ENCODE peak calls at places on chromosomes 13 and 19, in four cellular contexts. E is CD8-positive, alpha-beta memory T cell; T is left ventricle myocardium inferior; N is fibroblast of lung. W is an unnamed sample.
A peak's percentile ranks its signal among the peaks of the same experiment; 100 is the strongest.

GRCh38 chr13:46134961-46135522 is 30.2 kb upstream of the CPB2 start:
- DNase-seq in N (peak; percentile 9), T (no peak), E (no peak), W (peak; percentile 54)

GRCh38 chr13:76992548-76993001 is 694 bp downstream of the CLN5 start:
- DNase-seq in T (no peak), N (peak; percentile 32), E (no peak), W (peak; percentile 69)

GRCh38 chr13:74168263-74168675 is 34.1 kb upstream of the KLF12 start:
- DNase-seq in N (no peak), E (no peak), T (no peak), W (no peak)

GRCh38 chr13:69324109-69324886 is 783.3 kb upstream of the ATXN8OS start:
- DNase-seq in T (no peak), E (no peak), N (peak; percentile 56), W (no peak)

GRCh38 chr13:52411629-52412028 is 5.7 kb upstream of the THSD1 start:
- DNase-seq in N (peak; percentile 92), E (no peak), T (no peak), W (no peak)

GRCh38 chr19:28213476-28214082 is 999.4 kb downstream of the UQCRFS1 start:
- DNase-seq in T (no peak), E (no peak), N (no peak), W (no peak)

GRCh38 chr19:21023901-21024300 is 3.4 kb downstream of the ZNF430 start:
- DNase-seq in T (no peak), E (no peak), N (peak; percentile 14), W (no peak)

GRCh38 chr13:66506031-66506777 is 723.9 kb downstream of the PCDH9 start:
- DNase-seq in E (no peak), T (no peak), N (no peak), W (no peak)

GRCh38 chr13:96053003-96053703 is at the start of gene UGGT2:
- DNase-seq in N (peak; percentile 95), T (peak; percentile 96), E (no peak), W (peak; percentile 95)

GRCh38 chr19:11338569-11339253 is 746 bp downstream of the RAB3D start:
- DNase-seq in T (no peak), N (no peak), E (no peak), W (no peak)

GRCh38 chr13:74795526-74795925 is 661.3 kb upstream of the KLF12 start:
- DNase-seq in E (no peak), N (no peak), T (no peak), W (no peak)

GRCh38 chr13:59356607-59357006 is 807.1 kb downstream of the DIAPH3 start:
- DNase-seq in E (no peak), N (peak; percentile 74), T (peak; percentile 89), W (no peak)

GRCh38 chr19:29287061-29287460 is 74.1 kb upstream of the UQCRFS1 start:
- DNase-seq in T (no peak), E (no peak), N (no peak), W (no peak)

GRCh38 chr19:13146763-13147563 is 3.2 kb downstream of the STX10 start:
- DNase-seq in N (peak; percentile 66), E (no peak), T (no peak), W (no peak)

GRCh38 chr13:53198017-53198416 is 169.4 kb downstream of the OLFM4 start:
- DNase-seq in E (no peak), N (no peak), T (no peak), W (no peak)

GRCh38 chr13:32282096-32282711 is 33.0 kb downstream of the ZAR1L start:
- DNase-seq in N (no peak), E (no peak), T (no peak), W (no peak)

GRCh38 chr13:91112878-91113277 is 234.6 kb upstream of the MIR17HG start:
- DNase-seq in T (no peak), N (no peak), E (no peak), W (no peak)

GRCh38 chr19:15570420-15570819 is 44.6 kb upstream of the CYP4F8 start:
- DNase-seq in E (no peak), T (no peak), N (no peak), W (no peak)

GRCh38 chr13:29681859-29682258 is 86.4 kb upstream of the SLC7A1 start:
- DNase-seq in E (no peak), T (no peak), N (no peak), W (no peak)

GRCh38 chr19:459724-460511 is 915 bp downstream of the SHC2 start:
- DNase-seq in E (no peak), T (peak; percentile 76), N (peak; percentile 28), W (peak; percentile 90)

GRCh38 chr19:3285647-3286176 is 61.3 kb downstream of the CELF5 start:
- DNase-seq in N (peak; percentile 35), E (peak; percentile 57), T (no peak), W (no peak)

GRCh38 chr19:45419396-45419795 is 4.3 kb downstream of the ERCC1 start:
- DNase-seq in E (no peak), T (no peak), N (no peak), W (peak; percentile 43)

GRCh38 chr13:50071399-50071798 is 56.2 kb downstream of the KCNRG start:
- DNase-seq in T (no peak), E (no peak), N (peak; percentile 45), W (no peak)

GRCh38 chr19:35996777-35997176 is 1.8 kb downstream of the SDHAF1 start:
- DNase-seq in E (no peak), N (no peak), T (no peak), W (no peak)

GRCh38 chr19:8259922-8260247 is 48.3 kb downstream of the CD320 start:
- DNase-seq in T (no peak), N (no peak), E (no peak), W (no peak)

GRCh38 chr13:29471551-29471950 is 123.9 kb downstream of the SLC7A1 start:
- DNase-seq in T (no peak), E (no peak), N (no peak), W (no peak)

GRCh38 chr13:100089633-100090032 is 740 bp downstream of the PCCA start:
- DNase-seq in T (no peak), E (no peak), N (peak; percentile 17), W (no peak)

GRCh38 chr13:105442941-105443340 is 1092.5 kb downstream of the EFNB2 start:
- DNase-seq in T (no peak), N (peak; percentile 99), E (no peak), W (no peak)

GRCh38 chr13:27792393-27793218 is at the start of gene GSX1:
- DNase-seq in E (no peak), T (peak; percentile 63), N (peak; percentile 74), W (peak; percentile 94)

GRCh38 chr19:9584073-9584833 is at the start of gene ZNF121:
- DNase-seq in E (peak; percentile 69), N (peak; percentile 78), T (peak; percentile 86), W (peak; percentile 96)

GRCh38 chr13:40502236-40502635 is 164.2 kb downstream of the FOXO1 start:
- DNase-seq in N (no peak), T (no peak), E (no peak), W (no peak)

GRCh38 chr13:24624801-24625231 is 55.4 kb upstream of the ATP12A start:
- DNase-seq in T (no peak), E (no peak), N (peak; percentile 34), W (no peak)
- H3K27ac ChIP-seq in T (peak overlapping the region; percentile 19), E (no peak overlapping the region), N (no peak overlapping the region), W (no peak overlapping the region)

DNA sequence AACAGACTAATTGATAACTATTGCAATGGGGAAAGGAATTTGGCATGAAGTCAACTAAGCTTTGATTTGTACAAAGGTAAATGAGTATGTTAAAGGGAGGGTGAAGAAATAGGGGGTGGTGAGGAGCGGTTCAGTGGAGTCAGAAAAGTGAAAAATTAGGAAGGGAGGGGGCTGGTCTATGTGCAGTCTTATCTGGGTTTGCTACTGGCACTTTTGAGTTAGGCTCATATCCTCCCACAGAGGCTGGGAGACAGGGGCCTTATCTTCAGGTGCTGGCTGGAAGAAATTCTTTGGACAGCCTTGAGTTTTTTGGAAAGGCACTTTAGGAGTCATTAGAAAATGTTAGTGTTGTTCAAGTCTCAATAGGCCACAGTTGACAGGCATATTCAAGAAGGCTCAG is 11.1 kb downstream of the ZNF302 start:
- DNase-seq in N (no peak), E (no peak), T (no peak), W (no peak)
- H3K9me3 ChIP-seq in N (no peaks in the 10 kb centered on the region), E (peaks cover 39% of the 10 kb centered on the region), T (peaks cover 42% of the 10 kb centered on the region), W (peaks cover 36% of the 10 kb centered on the region)

DNA sequence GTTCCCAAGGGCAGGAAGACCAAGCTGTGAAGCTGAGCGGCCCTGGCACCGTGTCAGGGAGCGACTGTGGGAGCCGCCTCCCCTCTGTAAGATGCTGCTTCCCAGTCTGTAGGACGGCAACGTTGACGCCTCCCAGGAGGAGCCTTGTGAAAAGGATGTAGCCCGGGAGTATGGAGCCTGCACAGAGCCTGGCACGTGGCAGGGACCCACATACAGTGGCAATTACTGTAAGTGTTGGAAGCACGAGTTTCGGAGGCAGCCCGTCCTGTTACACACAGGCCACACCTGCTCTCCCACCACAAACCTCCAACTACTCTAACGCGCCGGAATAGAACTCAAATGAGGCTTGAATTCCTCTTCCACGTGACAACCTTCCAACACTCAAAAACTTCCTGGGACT is 6.6 kb downstream of the RAB20 start:
- DNase-seq in T (no peak), N (no peak), E (no peak), W (no peak)
- H3K4me1 ChIP-seq in T (peaks cover 39% of the 10 kb centered on the region), N (peaks cover 4% of the 10 kb centered on the region), E (no peaks in the 10 kb centered on the region), W (peaks cover 19% of the 10 kb centered on the region)

GRCh38 chr19:2231621-2232221 is 4.4 kb downstream of the PLEKHJ1 start:
- DNase-seq in N (no peak), T (no peak), E (no peak), W (peak; percentile 68)
- H3K27ac ChIP-seq in N (no peak overlapping the region), T (peak overlapping the region; percentile 40), E (no peak overlapping the region), W (peak overlapping the region; percentile 57)

DNA sequence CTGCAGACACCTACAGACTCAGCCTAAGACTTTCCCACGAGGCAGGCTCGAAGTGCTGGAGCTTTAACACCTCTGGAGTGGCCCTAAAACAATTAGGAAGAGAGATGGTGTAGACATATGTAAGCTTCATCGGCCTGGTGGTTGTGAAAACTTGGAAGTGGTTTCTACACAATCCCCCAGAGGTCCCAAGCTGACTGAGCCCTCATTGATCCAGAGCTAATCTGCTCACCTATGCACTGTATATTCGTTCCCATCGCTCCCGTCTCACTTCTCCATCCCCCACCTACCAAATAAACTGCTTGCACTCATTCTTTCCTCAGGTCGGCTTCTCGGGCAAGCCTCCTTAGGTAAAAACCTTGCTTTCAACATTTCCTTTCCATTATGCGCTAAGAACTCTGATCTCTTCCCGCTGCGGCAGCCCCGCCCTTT is 767 bp upstream of the ZNF793 start:
- DNase-seq in E (no peak), N (no peak), T (no peak), W (no peak)
- H3K9me3 ChIP-seq in E (peaks cover 13% of the 10 kb centered on the region), N (no peaks in the 10 kb centered on the region), T (no peaks in the 10 kb centered on the region), W (peaks cover 43% of the 10 kb centered on the region)

GRCh38 chr13:98976338-98976737 is 1.5 kb downstream of the DOCK9 start:
- DNase-seq in E (no peak), N (peak; percentile 75), T (no peak), W (no peak)
- H3K4me1 ChIP-seq in E (peaks cover 63% of the 10 kb centered on the region), N (no peaks in the 10 kb centered on the region), T (peaks cover 75% of the 10 kb centered on the region), W (peaks cover 30% of the 10 kb centered on the region)

GRCh38 chr19:2273356-2274184 is 8.4 kb downstream of the PEAK3 start:
- DNase-seq in N (peak; percentile 66), T (peak; percentile 78), E (peak; percentile 75), W (peak; percentile 97)
- H3K27ac ChIP-seq in N (peak overlapping the region; percentile 57), T (peak overlapping the region; percentile 98), E (peak overlapping the region; percentile 70), W (peak overlapping the region; percentile 40)

DNA sequence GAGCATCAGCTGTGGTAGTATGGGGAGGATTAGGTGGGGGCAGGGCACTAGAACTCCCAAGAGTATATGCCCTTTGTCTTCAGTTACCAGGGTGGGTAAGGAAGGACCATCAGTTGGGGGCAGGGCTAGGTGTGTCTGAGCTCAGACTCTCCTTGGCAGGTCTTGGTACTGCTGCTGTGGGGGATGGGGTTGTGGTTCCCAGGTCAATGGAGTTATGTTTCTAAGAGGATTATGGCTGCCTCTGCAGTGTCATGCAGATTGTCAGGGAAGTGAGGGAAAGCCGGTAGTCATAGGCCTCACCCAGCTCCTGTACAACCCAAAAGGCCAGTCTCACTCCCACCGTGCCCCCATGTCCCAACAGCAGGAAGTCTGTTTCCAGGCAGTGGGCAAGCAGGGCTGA is 8.8 kb upstream of the ZNF578 start:
- DNase-seq in E (no peak), T (no peak), N (no peak), W (no peak)
- H3K9me3 ChIP-seq in E (peaks cover 6% of the 10 kb centered on the region), T (peaks cover 81% of the 10 kb centered on the region), N (no peaks in the 10 kb centered on the region), W (peaks cover 70% of the 10 kb centered on the region)

W was measured in endodermal cell.